ENCODE peak calls at places on chromosomes 12 and 14, in ten cellular contexts. W is heart left ventricle; C is type B pancreatic cell; V is activated T-helper 1 cell treated with anti-CD3 and anti-CD28 coated beads, Interleukin-12 subunit alpha, Interleukin-12 subunit beta, Interleukin-2, Interleukin-4 antibody, amounts not matched to agents 30 ng/mL and 10 ng/mL and 1 ng/mL, durations not matched to agents 14 hours and 24 hours and 36 hours; N is ACHN; Q is endothelial cell; P is stimulated activated CD8-positive, alpha-beta memory T cell treated with anti-CD3 and anti-CD28 coated beads, Interleukin-4, amount 100 ng/mL, for 4 hours; B is activated T-cell treated with anti-CD3 and anti-CD28 coated beads, Interleukin-2, amount 50 U/mL, for 72 hours; U is NCI-H1417 treated with DMSO at 0.1 percent for 48 hours; R is germinal center. E is an unnamed sample.

GRCh38 chr12:83954939-83955601 is 957.5 kb downstream of the SLC6A15 start:
- DNase-seq in W (no peak), C (no peak), V (no peak), N (peak), Q (no peak), P (no peak), B (no peak), U (no peak), R (no peak), E (no peak)

GRCh38 chr12:12333407-12333831 is 16.6 kb downstream of the MANSC1 start:
- DNase-seq in W (no peak), C (no peak), V (no peak), N (peak), Q (no peak), P (no peak), B (no peak), U (no peak), R (no peak), E (no peak)

GRCh38 chr12:96387981-96388380 is 12.3 kb downstream of the CDK17 start:
- DNase-seq in W (no peak), C (no peak), V (no peak), N (no peak), Q (no peak), P (no peak), B (no peak), U (no peak), R (no peak), E (no peak)

GRCh38 chr12:79658221-79658620 is 32.5 kb downstream of the PAWR start:
- DNase-seq in W (no peak), C (no peak), V (no peak), N (no peak), Q (no peak), P (no peak), B (no peak), U (no peak), R (no peak), E (no peak)

GRCh38 chr12:57191410-57191809 is 25.2 kb upstream of the NXPH4 start:
- DNase-seq in W (no peak), C (no peak), V (no peak), N (no peak), Q (no peak), P (no peak), B (no peak), U (no peak), R (no peak), E (no peak)

GRCh38 chr14:64244279-64244678 is 49.9 kb downstream of the ESR2 start:
- DNase-seq in W (no peak), C (no peak), V (no peak), N (no peak), Q (no peak), P (no peak), B (no peak), U (no peak), R (no peak), E (no peak)

GRCh38 chr12:74111688-74112360 is 425.8 kb upstream of the ATXN7L3B start:
- DNase-seq in W (peak), C (no peak), V (no peak), N (peak), Q (peak), P (no peak), B (peak), U (no peak), R (no peak), E (no peak)

GRCh38 chr12:93740721-93741120 is 63.5 kb downstream of the CRADD start:
- DNase-seq in W (no peak), C (no peak), V (no peak), N (peak), Q (no peak), P (no peak), B (no peak), U (no peak), R (no peak), E (no peak)

GRCh38 chr12:43407816-43408645 is 144.0 kb downstream of the ADAMTS20 start:
- DNase-seq in W (no peak), C (no peak), V (no peak), N (no peak), Q (no peak), P (no peak), B (no peak), U (no peak), R (no peak), E (no peak)

GRCh38 chr14:84074626-84075025 is 1455.3 kb upstream of the FLRT2 start:
- DNase-seq in W (no peak), C (no peak), V (no peak), N (no peak), Q (no peak), P (no peak), B (no peak), U (no peak), R (no peak), E (no peak)

GRCh38 chr14:94914191-94914590 is 144.3 kb upstream of the GSC start:
- DNase-seq in W (no peak), C (no peak), V (no peak), N (no peak), Q (no peak), P (no peak), B (no peak), U (no peak), R (no peak), E (no peak)

GRCh38 chr12:29164477-29165163 is 15.5 kb downstream of the FAR2 start:
- DNase-seq in W (no peak), C (no peak), V (no peak), N (peak), Q (no peak), P (no peak), B (no peak), U (no peak), R (peak), E (no peak)

GRCh38 chr12:45339035-45339434 is 123.1 kb downstream of the ANO6 start:
- DNase-seq in W (no peak), C (no peak), V (no peak), N (no peak), Q (no peak), P (no peak), B (no peak), U (no peak), R (no peak), E (no peak)

GRCh38 chr14:65650843-65651242 is 238.3 kb downstream of the FUT8 start:
- DNase-seq in W (no peak), C (no peak), V (no peak), N (no peak), Q (no peak), P (no peak), B (no peak), U (no peak), R (no peak), E (no peak)

GRCh38 chr14:106044949-106045596 is 518.7 kb downstream of the TMEM121 start:
- DNase-seq in W (peak), C (no peak), V (peak), N (peak), Q (no peak), P (peak), B (peak), U (no peak), R (peak), E (no peak)

GRCh38 chr12:9692909-9693308 is 23.4 kb downstream of the CLEC2D start:
- DNase-seq in W (no peak), C (no peak), V (no peak), N (no peak), Q (no peak), P (no peak), B (no peak), U (no peak), R (no peak), E (no peak)

GRCh38 chr14:34699873-34700621 is 14.3 kb downstream of the CFL2 start:
- DNase-seq in W (no peak), C (no peak), V (no peak), N (peak), Q (no peak), P (no peak), B (no peak), U (peak), R (no peak), E (no peak)

GRCh38 chr14:58963873-58964597 is 224.4 kb upstream of the DAAM1 start:
- DNase-seq in W (no peak), C (no peak), V (no peak), N (no peak), Q (no peak), P (no peak), B (no peak), U (no peak), R (no peak), E (no peak)

GRCh38 chr14:32509632-32510187 is 180.6 kb downstream of the AKAP6 start:
- DNase-seq in W (peak), C (no peak), V (no peak), N (peak), Q (no peak), P (no peak), B (no peak), U (no peak), R (no peak), E (peak)

GRCh38 chr12:123071401-123072304 is 79.2 kb downstream of the PITPNM2 start:
- DNase-seq in W (peak), C (no peak), V (no peak), N (no peak), Q (no peak), P (no peak), B (no peak), U (peak), R (no peak), E (no peak)

GRCh38 chr12:12537421-12537820 is 25.2 kb downstream of the DUSP16 start:
- DNase-seq in W (no peak), C (no peak), V (no peak), N (no peak), Q (no peak), P (no peak), B (no peak), U (no peak), R (no peak), E (no peak)

GRCh38 chr12:574475-575128 is 88.6 kb downstream of the NINJ2 start:
- DNase-seq in W (no peak), C (no peak), V (no peak), N (no peak), Q (no peak), P (no peak), B (no peak), U (no peak), R (no peak), E (no peak)

GRCh38 chr14:45716506-45716905 is 463.5 kb upstream of the MIS18BP1 start:
- DNase-seq in W (no peak), C (no peak), V (no peak), N (no peak), Q (peak), P (no peak), B (no peak), U (no peak), R (no peak), E (no peak)

GRCh38 chr14:96698846-96699543 is 98.2 kb upstream of the VRK1 start:
- DNase-seq in W (no peak), C (no peak), V (no peak), N (no peak), Q (no peak), P (no peak), B (peak), U (no peak), R (peak), E (no peak)

GRCh38 chr14:96053236-96053599 is 14.1 kb downstream of the C14orf132 start:
- DNase-seq in W (no peak), C (no peak), V (no peak), N (no peak), Q (no peak), P (no peak), B (no peak), U (no peak), R (no peak), E (no peak)

GRCh38 chr12:47041327-47041726 is 38.1 kb upstream of the PCED1B start:
- DNase-seq in W (no peak), C (no peak), V (no peak), N (no peak), Q (no peak), P (no peak), B (no peak), U (no peak), R (no peak), E (no peak)

GRCh38 chr12:11969437-11970154 is 101.1 kb upstream of the BCL2L14 start:
- DNase-seq in W (no peak), C (no peak), V (no peak), N (no peak), Q (no peak), P (no peak), B (no peak), U (no peak), R (no peak), E (no peak)

GRCh38 chr12:84946753-84947152 is 34.2 kb upstream of the SLC6A15 start:
- DNase-seq in W (no peak), C (no peak), V (no peak), N (no peak), Q (no peak), P (no peak), B (no peak), U (no peak), R (no peak), E (no peak)

GRCh38 chr14:68627868-68628604 is 164.8 kb downstream of the ZFP36L1 start:
- DNase-seq in W (peak), C (peak), V (no peak), N (no peak), Q (peak), P (peak), B (peak), U (no peak), R (peak), E (peak)

E was measured in osteocyte.